ENCODE peak calls at places on chromosomes 4 and X, in five cellular contexts. One of them, this sample, is unnamed.

GRCh38 chr4:148052448-148052847 is 320.6 kb downstream of the ARHGAP10 start:
- DNase-seq in cardiac muscle cell: no peak
- DNase-seq in amygdala: no peak
- DNase-seq in GM04503: no peak
- DNase-seq in stimulated activated CD8-positive, alpha-beta memory T cell treated with anti-CD3 and anti-CD28 coated beads, Interleukin-15, amount 100 ng/mL, for 4 hours: no peak
- DNase-seq in this sample: no peak

GRCh38 chr4:22202351-22203343 is 254.1 kb upstream of the KCNIP4 start:
- DNase-seq in cardiac muscle cell: no peak
- DNase-seq in amygdala: no peak
- DNase-seq in GM04503: no peak
- DNase-seq in stimulated activated CD8-positive, alpha-beta memory T cell treated with anti-CD3 and anti-CD28 coated beads, Interleukin-15, amount 100 ng/mL, for 4 hours: no peak
- DNase-seq in this sample: no peak

GRCh38 chr4:162163892-162164759 is at the start of gene FSTL5:
- DNase-seq in cardiac muscle cell: peak; percentile 89
- DNase-seq in amygdala: peak; percentile 45
- DNase-seq in GM04503: no peak
- DNase-seq in stimulated activated CD8-positive, alpha-beta memory T cell treated with anti-CD3 and anti-CD28 coated beads, Interleukin-15, amount 100 ng/mL, for 4 hours: no peak
- DNase-seq in this sample: peak; percentile 72

GRCh38 chr4:150004481-150004880 is 73.8 kb upstream of the DCLK2 start:
- DNase-seq in cardiac muscle cell: peak; percentile 51
- DNase-seq in amygdala: no peak
- DNase-seq in GM04503: no peak
- DNase-seq in stimulated activated CD8-positive, alpha-beta memory T cell treated with anti-CD3 and anti-CD28 coated beads, Interleukin-15, amount 100 ng/mL, for 4 hours: no peak
- DNase-seq in this sample: no peak

GRCh38 chr4:10740227-10740626 is 55.7 kb upstream of the CLNK start:
- DNase-seq in cardiac muscle cell: no peak
- DNase-seq in amygdala: no peak
- DNase-seq in GM04503: no peak
- DNase-seq in stimulated activated CD8-positive, alpha-beta memory T cell treated with anti-CD3 and anti-CD28 coated beads, Interleukin-15, amount 100 ng/mL, for 4 hours: no peak
- DNase-seq in this sample: no peak

GRCh38 chr4:186297013-186297645 is 31.1 kb downstream of the F11 start:
- DNase-seq in cardiac muscle cell: peak; percentile 60
- DNase-seq in amygdala: no peak
- DNase-seq in GM04503: peak; percentile 6
- DNase-seq in stimulated activated CD8-positive, alpha-beta memory T cell treated with anti-CD3 and anti-CD28 coated beads, Interleukin-15, amount 100 ng/mL, for 4 hours: no peak
- DNase-seq in this sample: no peak

GRCh38 chr4:101102114-101102752 is 245.1 kb downstream of the PPP3CA start:
- DNase-seq in cardiac muscle cell: no peak
- DNase-seq in amygdala: no peak
- DNase-seq in GM04503: peak; percentile 42
- DNase-seq in stimulated activated CD8-positive, alpha-beta memory T cell treated with anti-CD3 and anti-CD28 coated beads, Interleukin-15, amount 100 ng/mL, for 4 hours: no peak
- DNase-seq in this sample: peak; percentile 48

GRCh38 chr4:53321151-53321987 is 44.5 kb downstream of the SCFD2 start:
- DNase-seq in cardiac muscle cell: no peak
- DNase-seq in amygdala: no peak
- DNase-seq in GM04503: peak; percentile 98
- DNase-seq in stimulated activated CD8-positive, alpha-beta memory T cell treated with anti-CD3 and anti-CD28 coated beads, Interleukin-15, amount 100 ng/mL, for 4 hours: no peak
- DNase-seq in this sample: no peak

GRCh38 chr4:149500806-149501205 is 314.8 kb downstream of the IQCM start:
- DNase-seq in cardiac muscle cell: no peak
- DNase-seq in amygdala: no peak
- DNase-seq in GM04503: no peak
- DNase-seq in stimulated activated CD8-positive, alpha-beta memory T cell treated with anti-CD3 and anti-CD28 coated beads, Interleukin-15, amount 100 ng/mL, for 4 hours: no peak
- DNase-seq in this sample: no peak

GRCh38 chr4:93394488-93395185 is 433.9 kb upstream of the ATOH1 start:
- DNase-seq in cardiac muscle cell: no peak
- DNase-seq in amygdala: no peak
- DNase-seq in GM04503: no peak
- DNase-seq in stimulated activated CD8-positive, alpha-beta memory T cell treated with anti-CD3 and anti-CD28 coated beads, Interleukin-15, amount 100 ng/mL, for 4 hours: no peak
- DNase-seq in this sample: no peak

GRCh38 chrX:153971632-153972367 is at the start of gene HCFC1:
- DNase-seq in cardiac muscle cell: peak; percentile 89
- DNase-seq in amygdala: peak; percentile 90
- DNase-seq in GM04503: peak; percentile 33
- DNase-seq in stimulated activated CD8-positive, alpha-beta memory T cell treated with anti-CD3 and anti-CD28 coated beads, Interleukin-15, amount 100 ng/mL, for 4 hours: peak; percentile 83
- DNase-seq in this sample: peak; percentile 86

GRCh38 chr4:6942238-6942800 is 32.7 kb downstream of the TBC1D14 start:
- DNase-seq in cardiac muscle cell: no peak
- DNase-seq in amygdala: no peak
- DNase-seq in GM04503: peak; percentile 95
- DNase-seq in stimulated activated CD8-positive, alpha-beta memory T cell treated with anti-CD3 and anti-CD28 coated beads, Interleukin-15, amount 100 ng/mL, for 4 hours: no peak
- DNase-seq in this sample: no peak

GRCh38 chr4:141283152-141283551 is 62.5 kb downstream of the ZNF330 start:
- DNase-seq in cardiac muscle cell: no peak
- DNase-seq in amygdala: no peak
- DNase-seq in GM04503: no peak
- DNase-seq in stimulated activated CD8-positive, alpha-beta memory T cell treated with anti-CD3 and anti-CD28 coated beads, Interleukin-15, amount 100 ng/mL, for 4 hours: no peak
- DNase-seq in this sample: no peak

GRCh38 chr4:52635560-52635959 is 23.5 kb downstream of the USP46 start:
- DNase-seq in cardiac muscle cell: no peak
- DNase-seq in amygdala: no peak
- DNase-seq in GM04503: no peak
- DNase-seq in stimulated activated CD8-positive, alpha-beta memory T cell treated with anti-CD3 and anti-CD28 coated beads, Interleukin-15, amount 100 ng/mL, for 4 hours: no peak
- DNase-seq in this sample: no peak

GRCh38 chr4:140071806-140072205 is 82.2 kb downstream of the MAML3 start:
- DNase-seq in cardiac muscle cell: no peak
- DNase-seq in amygdala: no peak
- DNase-seq in GM04503: peak; percentile 83
- DNase-seq in stimulated activated CD8-positive, alpha-beta memory T cell treated with anti-CD3 and anti-CD28 coated beads, Interleukin-15, amount 100 ng/mL, for 4 hours: peak; percentile 49
- DNase-seq in this sample: no peak

GRCh38 chr4:16461362-16461761 is 235.1 kb upstream of the TAPT1 start:
- DNase-seq in cardiac muscle cell: no peak
- DNase-seq in amygdala: no peak
- DNase-seq in GM04503: no peak
- DNase-seq in stimulated activated CD8-positive, alpha-beta memory T cell treated with anti-CD3 and anti-CD28 coated beads, Interleukin-15, amount 100 ng/mL, for 4 hours: no peak
- DNase-seq in this sample: no peak

GRCh38 chrX:133374874-133375387 is 40.4 kb downstream of the GPC4 start:
- DNase-seq in cardiac muscle cell: no peak
- DNase-seq in amygdala: no peak
- DNase-seq in GM04503: no peak
- DNase-seq in stimulated activated CD8-positive, alpha-beta memory T cell treated with anti-CD3 and anti-CD28 coated beads, Interleukin-15, amount 100 ng/mL, for 4 hours: no peak
- DNase-seq in this sample: no peak

GRCh38 chr4:87093443-87094123 is 126.8 kb downstream of the KLHL8 start:
- DNase-seq in cardiac muscle cell: peak; percentile 72
- DNase-seq in amygdala: no peak
- DNase-seq in GM04503: no peak
- DNase-seq in stimulated activated CD8-positive, alpha-beta memory T cell treated with anti-CD3 and anti-CD28 coated beads, Interleukin-15, amount 100 ng/mL, for 4 hours: peak; percentile 19
- DNase-seq in this sample: no peak

GRCh38 chrX:42748067-42748850 is 29.7 kb downstream of the PPP1R2C start:
- DNase-seq in cardiac muscle cell: no peak
- DNase-seq in amygdala: no peak
- DNase-seq in GM04503: no peak
- DNase-seq in stimulated activated CD8-positive, alpha-beta memory T cell treated with anti-CD3 and anti-CD28 coated beads, Interleukin-15, amount 100 ng/mL, for 4 hours: no peak
- DNase-seq in this sample: no peak

GRCh38 chrX:135484636-135485289 is 35.7 kb upstream of the INTS6L start:
- DNase-seq in cardiac muscle cell: peak; percentile 48
- DNase-seq in amygdala: no peak
- DNase-seq in GM04503: no peak
- DNase-seq in stimulated activated CD8-positive, alpha-beta memory T cell treated with anti-CD3 and anti-CD28 coated beads, Interleukin-15, amount 100 ng/mL, for 4 hours: no peak
- DNase-seq in this sample: no peak